ENCODE peak calls at places on chromosomes 1 and 21, in seven cellular contexts. E is stimulated activated CD4-positive, alpha-beta T cell treated with anti-CD3 and anti-CD28 coated beads, Interleukin-4, amount 100 ng/mL, for 24 hours; R is HT-29; U is Kasumi-1; Q is NCI-H1092; B is EH; G is Peyer's patch. T is an unnamed sample.
A peak's percentile ranks its signal among the peaks of the same experiment; 100 is the strongest.

GRCh38 chr21:38574895-38575294 is 76.6 kb upstream of the ERG start:
- DNase-seq in E (no peak), R (no peak), U (no peak), Q (no peak), B (no peak), G (no peak), T (no peak)

GRCh38 chr21:14057313-14057712 is 153.4 kb downstream of the LIPI start:
- DNase-seq in E (no peak), R (no peak), U (no peak), Q (no peak), B (no peak), G (no peak), T (no peak)

GRCh38 chr1:163170331-163170730 is 32.4 kb downstream of the RGS5 start:
- DNase-seq in E (no peak), R (no peak), U (no peak), Q (no peak), B (peak; percentile 80), G (no peak), T (no peak)

GRCh38 chr1:161048949-161049722 is 3.4 kb upstream of the USF1 start:
- DNase-seq in E (no peak), R (no peak), U (no peak), Q (no peak), B (no peak), G (no peak), T (no peak)

GRCh38 chr1:100862591-100862990 is 32.1 kb downstream of the EXTL2 start:
- DNase-seq in E (no peak), R (no peak), U (no peak), Q (no peak), B (peak; percentile 90), G (no peak), T (no peak)

GRCh38 chr1:234927968-234928635 is 200.5 kb downstream of the TOMM20 start:
- DNase-seq in E (no peak), R (no peak), U (no peak), Q (no peak), B (no peak), G (peak; percentile 18), T (no peak)

GRCh38 chr1:113804421-113805255 is 7.6 kb downstream of the RSBN1 start:
- DNase-seq in E (no peak), R (peak; percentile 25), U (no peak), Q (no peak), B (peak; percentile 75), G (no peak), T (no peak)

GRCh38 chr21:29302340-29302991 is 3.7 kb downstream of the BACH1 start:
- DNase-seq in E (no peak), R (peak; percentile 65), U (no peak), Q (no peak), B (peak; percentile 11), G (no peak), T (no peak)

GRCh38 chr1:16905112-16905855 is 9.5 kb downstream of the RNU1-2 start:
- DNase-seq in E (peak; percentile 71), R (peak; percentile 82), U (peak; percentile 99), Q (peak; percentile 67), B (peak; percentile 90), G (no peak), T (no peak)

GRCh38 chr1:81801834-81802531 is 1.2 kb downstream of the ADGRL2 start:
- DNase-seq in E (no peak), R (no peak), U (no peak), Q (peak; percentile 32), B (peak; percentile 55), G (no peak), T (peak; percentile 44)

GRCh38 chr1:201703646-201704438 is 125.1 kb upstream of the IPO9 start:
- DNase-seq in E (peak; percentile 64), R (peak; percentile 84), U (peak; percentile 58), Q (peak; percentile 87), B (peak; percentile 85), G (peak; percentile 87), T (peak; percentile 88)

GRCh38 chr1:15557594-15557993 is 27.3 kb downstream of the AGMAT start:
- DNase-seq in E (no peak), R (no peak), U (no peak), Q (no peak), B (no peak), G (peak; percentile 30), T (no peak)

GRCh38 chr1:206534552-206534951 is 27.2 kb downstream of the RASSF5 start:
- DNase-seq in E (no peak), R (no peak), U (no peak), Q (no peak), B (no peak), G (no peak), T (no peak)

GRCh38 chr1:226406401-226406881 is 1.5 kb downstream of the PARP1 start:
- DNase-seq in E (no peak), R (peak; percentile 23), U (peak; percentile 32), Q (no peak), B (peak; percentile 40), G (peak; percentile 32), T (no peak)

GRCh38 chr1:226569879-226570547 is 21.4 kb downstream of the STUM start:
- DNase-seq in E (no peak), R (peak; percentile 23), U (peak; percentile 39), Q (peak; percentile 23), B (no peak), G (peak; percentile 48), T (no peak)

GRCh38 chr1:155598842-155599331 is 11.1 kb upstream of the MSTO1 start:
- DNase-seq in E (no peak), R (no peak), U (no peak), Q (no peak), B (peak; percentile 62), G (no peak), T (no peak)

GRCh38 chr1:3675436-3675835 is 23.1 kb downstream of the TP73 start:
- DNase-seq in E (no peak), R (no peak), U (no peak), Q (no peak), B (no peak), G (no peak), T (no peak)

T was measured in lower lobe of right lung.